ENCODE peak calls at places on chromosomes 4 and X, in nine cellular contexts. H is endothelial cell, B is AG09309, F is foreskin fibroblast, M is dorsolateral prefrontal cortex, I is fibroblast of lung, W is Peyer's patch, O is lower leg skin, D is upper lobe of right lung. K is an unnamed sample.

GRCh38 chr4:10354746-10355145 is 102.5 kb downstream of the ZNF518B start:
- DNase-seq in H (no peak), B (no peak), F (no peak), M (no peak), I (no peak), W (no peak), O (no peak), D (no peak), K (no peak)

GRCh38 chrX:85992811-85993229 is 54.5 kb downstream of the CHM start:
- DNase-seq in H (no peak), B (no peak), F (peak), M (no peak), I (peak), W (no peak), O (no peak), D (no peak), K (no peak)

GRCh38 chr4:73683033-73683432 is 57.3 kb upstream of the CXCL8 start:
- DNase-seq in H (no peak), B (no peak), F (no peak), M (no peak), I (no peak), W (no peak), O (no peak), D (no peak), K (no peak)

GRCh38 chrX:47543496-47543895 is 17.5 kb upstream of the ARAF start:
- DNase-seq in H (no peak), B (no peak), F (no peak), M (no peak), I (no peak), W (no peak), O (no peak), D (no peak), K (no peak)

GRCh38 chrX:136534131-136534530 is 2.1 kb downstream of the VGLL1 start:
- DNase-seq in H (no peak), B (no peak), F (no peak), M (no peak), I (no peak), W (no peak), O (no peak), D (no peak), K (no peak)

GRCh38 chr4:6416518-6417286 is 55.7 kb downstream of the PPP2R2C start:
- DNase-seq in H (no peak), B (no peak), F (no peak), M (no peak), I (no peak), W (no peak), O (no peak), D (peak), K (no peak)

GRCh38 chr4:44002368-44002767 is 446.2 kb downstream of the KCTD8 start:
- DNase-seq in H (no peak), B (no peak), F (no peak), M (no peak), I (no peak), W (no peak), O (no peak), D (no peak), K (no peak)

GRCh38 chr4:142238589-142238988 is 602.2 kb downstream of the IL15 start:
- DNase-seq in H (no peak), B (peak), F (peak), M (no peak), I (peak), W (no peak), O (no peak), D (no peak), K (no peak)

GRCh38 chrX:34901761-34902160 is 40.8 kb upstream of the FAM47B start:
- DNase-seq in H (no peak), B (no peak), F (no peak), M (no peak), I (no peak), W (no peak), O (no peak), D (no peak), K (no peak)

GRCh38 chr4:8060632-8061031 is 98.0 kb downstream of the ABLIM2 start:
- DNase-seq in H (no peak), B (no peak), F (no peak), M (no peak), I (no peak), W (no peak), O (no peak), D (no peak), K (no peak)

GRCh38 chr4:8061573-8061972 is 97.0 kb downstream of the ABLIM2 start:
- DNase-seq in H (no peak), B (no peak), F (no peak), M (no peak), I (no peak), W (no peak), O (no peak), D (no peak), K (no peak)

GRCh38 chr4:8055206-8055605 is 103.4 kb downstream of the ABLIM2 start:
- DNase-seq in H (no peak), B (no peak), F (no peak), M (no peak), I (no peak), W (no peak), O (no peak), D (no peak), K (no peak)

GRCh38 chr4:8061145-8061544 is 97.5 kb downstream of the ABLIM2 start:
- DNase-seq in H (no peak), B (no peak), F (no peak), M (no peak), I (no peak), W (no peak), O (no peak), D (no peak), K (no peak)

DNA sequence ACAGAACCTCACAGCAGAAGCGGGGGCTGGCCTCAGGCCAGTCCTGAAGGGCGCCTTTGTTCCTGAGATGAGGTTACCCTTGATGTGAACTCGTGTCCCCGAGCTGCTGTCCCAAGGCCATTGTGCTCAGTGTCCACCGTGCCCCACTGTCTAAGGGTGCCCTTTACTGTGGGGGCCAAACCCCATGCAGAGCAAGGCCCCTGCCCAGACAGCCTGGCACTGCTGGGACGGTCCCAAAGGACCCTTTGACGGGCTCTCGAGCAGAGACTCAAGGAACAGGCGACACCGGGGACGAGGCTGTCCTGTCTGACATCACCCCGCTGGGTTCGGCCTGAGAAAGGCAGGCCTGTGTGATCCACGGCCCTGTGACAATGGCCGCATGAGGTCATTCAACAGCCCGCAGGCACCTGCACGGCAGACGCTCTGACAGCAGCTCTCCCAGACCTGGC is 100.6 kb downstream of the ABLIM2 start:
- DNase-seq in H (no peak), B (no peak), F (no peak), M (no peak), I (no peak), W (no peak), O (no peak), D (no peak), K (no peak)
- TF ChIP-seq CTCF in H (no peak), B (no peak), F (no peak), M (no peak), I (no peak), W (no peak), O (no peak), D (no peak), K (no peak)

DNA sequence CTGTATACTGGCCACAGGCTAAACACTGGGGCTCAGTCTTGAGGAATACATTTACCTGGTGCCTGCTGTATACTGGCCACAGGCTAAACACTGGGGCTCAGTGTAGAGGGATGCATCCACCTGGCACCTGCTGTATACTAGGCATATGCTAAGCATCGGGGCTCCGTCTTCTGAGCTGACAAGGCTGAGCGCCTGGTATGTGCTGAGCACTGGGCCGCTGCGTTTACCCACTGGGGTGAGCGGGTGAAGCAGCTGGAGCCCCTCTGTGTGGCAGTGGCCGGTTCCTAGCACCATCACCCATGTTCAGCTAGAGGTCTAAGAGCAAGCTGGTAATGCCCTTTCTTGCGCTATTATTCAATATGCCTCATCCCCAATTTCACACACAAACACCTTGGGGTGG is 93.4 kb downstream of the ADRA2C start:
- DNase-seq in H (no peak), B (no peak), F (no peak), M (no peak), I (no peak), W (no peak), O (no peak), D (no peak), K (no peak)
- TF ChIP-seq CTCF in H (no peak), B (no peak), F (no peak), M (no peak), I (no peak), W (no peak), O (no peak), D (no peak), K (no peak)

GRCh38 chrX:43349363-43349762 is 306.7 kb upstream of the MAOA start:
- DNase-seq in H (peak), B (no peak), F (no peak), M (no peak), I (no peak), W (no peak), O (no peak), D (no peak), K (peak)
- TF ChIP-seq CTCF in H (peak), B (peak), F (peak), M (peak), I (peak), W (no peak), O (no peak), D (peak), K (peak)

DNA sequence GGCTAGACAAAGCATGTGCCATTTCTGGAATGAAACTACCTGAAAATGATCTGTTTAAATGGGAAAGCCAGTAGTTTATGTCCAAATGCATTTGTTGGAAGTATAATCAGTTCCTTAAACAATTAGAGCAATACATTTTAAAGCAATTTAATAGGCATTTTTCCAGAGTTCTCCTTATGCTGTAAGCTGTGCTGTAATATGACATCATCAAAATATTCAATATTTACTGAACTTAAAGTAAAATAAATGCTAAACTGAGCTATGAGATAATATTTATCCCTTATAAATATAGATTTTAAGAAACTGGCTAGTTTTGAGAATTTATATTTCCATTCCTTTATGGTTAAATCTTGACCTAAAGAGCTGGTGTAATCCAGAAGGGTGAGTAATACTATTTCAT is 7.9 kb downstream of the SLC4A4 start:
- DNase-seq in H (no peak), B (no peak), F (no peak), M (no peak), I (no peak), W (no peak), O (no peak), D (no peak), K (no peak)
- TF ChIP-seq CTCF in H (no peak), B (no peak), F (no peak), M (no peak), I (no peak), W (no peak), O (no peak), D (no peak), K (no peak)

DNA sequence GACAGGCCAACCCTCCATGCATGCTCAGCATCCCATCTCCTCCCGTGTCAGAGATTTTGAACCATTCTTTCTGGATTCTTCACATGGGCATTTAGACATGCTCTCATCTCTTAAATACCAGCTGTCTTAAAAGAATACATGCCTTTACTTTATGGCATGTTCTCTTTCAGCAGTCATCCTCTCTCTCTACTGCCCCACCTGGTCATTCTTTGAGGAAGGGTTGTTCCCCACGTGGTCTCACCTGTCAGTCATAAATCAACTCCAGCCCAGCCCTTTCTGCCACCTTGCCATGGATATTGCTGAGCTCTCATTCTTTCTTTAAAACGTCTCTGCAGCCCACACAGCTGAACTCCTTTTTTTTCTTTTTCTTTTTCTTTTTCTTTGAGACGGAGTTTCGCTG is 111.3 kb downstream of the ARHGAP10 start:
- DNase-seq in H (no peak), B (no peak), F (no peak), M (no peak), I (no peak), W (no peak), O (no peak), D (no peak), K (peak)
- TF ChIP-seq CTCF in H (peak), B (no peak), F (no peak), M (no peak), I (no peak), W (no peak), O (no peak), D (no peak), K (peak)

GRCh38 chr4:786861-787300 is 39.0 kb downstream of the CPLX1 start:
- DNase-seq in H (no peak), B (no peak), F (no peak), M (no peak), I (no peak), W (no peak), O (peak), D (peak), K (peak)
- TF ChIP-seq CTCF in H (no peak), B (no peak), F (no peak), M (no peak), I (peak), W (no peak), O (no peak), D (peak), K (peak)

GRCh38 chr4:86660407-86660806 is 66.3 kb downstream of the PTPN13 start:
- DNase-seq in H (no peak), B (no peak), F (no peak), M (no peak), I (no peak), W (no peak), O (no peak), D (no peak), K (no peak)
- TF ChIP-seq CTCF in H (no peak), B (no peak), F (no peak), M (no peak), I (no peak), W (no peak), O (no peak), D (no peak), K (no peak)

GRCh38 chr4:2934813-2935761 is 28.1 kb downstream of the NOP14 start:
- DNase-seq in H (peak), B (peak), F (peak), M (peak), I (peak), W (peak), O (peak), D (peak), K (peak)
- TF ChIP-seq CTCF in H (no peak), B (no peak), F (no peak), M (no peak), I (no peak), W (no peak), O (no peak), D (no peak), K (peak)